ENCODE peak calls at places on chromosomes 11 and 22, in five cellular contexts. H, R, W, C and M are unnamed samples.

GRCh38 chr11:117221775-117222517 is 9.9 kb downstream of the PCSK7 start:
- DNase-seq in H (peak), R (peak), W (peak), C (no peak), M (no peak)

GRCh38 chr22:42303304-42304020 is 33.0 kb upstream of the TCF20 start:
- DNase-seq in H (no peak), R (no peak), W (no peak), C (no peak), M (no peak)

GRCh38 chr11:14414470-14415461 is 55.8 kb upstream of the RRAS2 start:
- DNase-seq in H (peak), R (peak), W (no peak), C (peak), M (peak)

GRCh38 chr22:33271390-33272161 is 213.4 kb upstream of the SYN3 start:
- DNase-seq in H (peak), R (peak), W (peak), C (peak), M (peak)

GRCh38 chr22:27866136-27867091 is 52.6 kb downstream of the PITPNB start:
- DNase-seq in H (peak), R (peak), W (peak), C (no peak), M (no peak)

GRCh38 chr11:116558504-116559252 is 214.1 kb downstream of the BUD13 start:
- DNase-seq in H (peak), R (peak), W (no peak), C (no peak), M (no peak)

GRCh38 chr11:76214186-76214585 is 7.9 kb upstream of the WNT11 start:
- DNase-seq in H (no peak), R (no peak), W (no peak), C (no peak), M (no peak)

GRCh38 chr22:43012390-43012789 is 2.6 kb downstream of the PACSIN2 start:
- DNase-seq in H (no peak), R (no peak), W (no peak), C (no peak), M (no peak)

GRCh38 chr11:37394236-37394870 is 796.3 kb upstream of the RAG2 start:
- DNase-seq in H (peak), R (no peak), W (no peak), C (no peak), M (no peak)

GRCh38 chr11:48028909-48029685 is 48.7 kb downstream of the PTPRJ start:
- DNase-seq in H (peak), R (peak), W (no peak), C (no peak), M (no peak)

GRCh38 chr22:37431811-37432707 is 4.8 kb upstream of the ELFN2 start:
- DNase-seq in H (peak), R (peak), W (no peak), C (no peak), M (no peak)

GRCh38 chr22:49549851-49550430 is 277.7 kb downstream of the BRD1 start:
- DNase-seq in H (no peak), R (no peak), W (no peak), C (no peak), M (no peak)

GRCh38 chr11:26905368-26905767 is 88.5 kb upstream of the FIBIN start:
- DNase-seq in H (peak), R (peak), W (no peak), C (no peak), M (no peak)

GRCh38 chr11:1165256-1166041 is 7.7 kb downstream of the MUC5AC start:
- DNase-seq in H (no peak), R (no peak), W (peak), C (peak), M (peak)

GRCh38 chr11:122711831-122712378 is 56.4 kb downstream of the UBASH3B start:
- DNase-seq in H (peak), R (no peak), W (no peak), C (no peak), M (no peak)

GRCh38 chr22:38260760-38261477 is 11.9 kb downstream of the TMEM184B start:
- DNase-seq in H (no peak), R (peak), W (no peak), C (no peak), M (no peak)

GRCh38 chr22:37320726-37321286 is 38.5 kb downstream of the CYTH4 start:
- DNase-seq in H (no peak), R (no peak), W (no peak), C (no peak), M (no peak)

GRCh38 chr11:75425422-75425821 is 7.6 kb downstream of the KLHL35 start:
- DNase-seq in H (no peak), R (no peak), W (no peak), C (no peak), M (no peak)

GRCh38 chr11:11478687-11479086 is 125.6 kb upstream of the CSNK2A3 start:
- DNase-seq in H (no peak), R (no peak), W (no peak), C (no peak), M (no peak)

GRCh38 chr11:62457474-62457873 is 38.6 kb downstream of the SCGB1A1 start:
- DNase-seq in H (no peak), R (no peak), W (no peak), C (no peak), M (no peak)

GRCh38 chr11:66325140-66325754 is 8.4 kb upstream of the CD248 start:
- DNase-seq in H (no peak), R (no peak), W (no peak), C (no peak), M (no peak)

GRCh38 chr11:115670538-115671200 is 166.5 kb upstream of the CADM1 start:
- DNase-seq in H (no peak), R (no peak), W (no peak), C (no peak), M (no peak)

GRCh38 chr22:38788417-38788816 is 5.5 kb downstream of the DNAL4 start:
- DNase-seq in H (peak), R (peak), W (peak), C (no peak), M (no peak)

GRCh38 chr11:88332851-88333250 is 4.7 kb downstream of the CTSC start:
- DNase-seq in H (peak), R (no peak), W (no peak), C (no peak), M (no peak)

GRCh38 chr11:43486141-43486540 is 127.4 kb downstream of the TTC17 start:
- DNase-seq in H (peak), R (peak), W (no peak), C (no peak), M (no peak)

GRCh38 chr11:57659669-57660068 is 2.1 kb downstream of the CLP1 start:
- DNase-seq in H (no peak), R (no peak), W (no peak), C (no peak), M (no peak)

GRCh38 chr11:73650400-73650799 is 4.0 kb downstream of the PLEKHB1 start:
- DNase-seq in H (no peak), R (no peak), W (no peak), C (no peak), M (no peak)

GRCh38 chr11:10455637-10456487 is 798 bp downstream of the AMPD3 start:
- DNase-seq in H (peak), R (peak), W (peak), C (peak), M (peak)

GRCh38 chr11:92911478-92911877 is 58.0 kb upstream of the MTNR1B start:
- DNase-seq in H (no peak), R (no peak), W (no peak), C (no peak), M (no peak)

GRCh38 chr22:26550498-26551033 is 38.3 kb upstream of the TFIP11 start:
- DNase-seq in H (peak), R (peak), W (no peak), C (no peak), M (no peak)

GRCh38 chr11:9665749-9666148 is 1.9 kb downstream of the SWAP70 start:
- DNase-seq in H (no peak), R (no peak), W (no peak), C (no peak), M (no peak)

GRCh38 chr22:47340851-47341436 is 578.5 kb downstream of the TBC1D22A start:
- DNase-seq in H (no peak), R (no peak), W (no peak), C (no peak), M (no peak)

GRCh38 chr11:33779849-33780528 is 5.7 kb upstream of the FBXO3 start:
- DNase-seq in H (peak), R (peak), W (no peak), C (no peak), M (no peak)

GRCh38 chr11:130828741-130829140 is 87.5 kb downstream of the SNX19 start:
- DNase-seq in H (no peak), R (no peak), W (no peak), C (no peak), M (no peak)

GRCh38 chr11:94838027-94838610 is 70.0 kb downstream of the AMOTL1 start:
- DNase-seq in H (no peak), R (no peak), W (no peak), C (no peak), M (no peak)

GRCh38 chr11:116851631-116852030 is 14.2 kb upstream of the APOA1 start:
- DNase-seq in H (no peak), R (no peak), W (no peak), C (no peak), M (no peak)

GRCh38 chr11:2929511-2929879 is 275 bp upstream of the PHLDA2 start:
- DNase-seq in H (peak), R (peak), W (peak), C (peak), M (peak)

GRCh38 chr11:118605116-118605867 is 2.1 kb upstream of the PHLDB1 start:
- DNase-seq in H (peak), R (peak), W (peak), C (no peak), M (no peak)

GRCh38 chr11:2792376-2793250 is 92.8 kb upstream of the KCNQ1OT1 start:
- DNase-seq in H (no peak), R (no peak), W (peak), C (no peak), M (no peak)

GRCh38 chr11:16604784-16605439 is 133.5 kb upstream of the C11orf58 start:
- DNase-seq in H (peak), R (peak), W (peak), C (peak), M (peak)

DNA sequence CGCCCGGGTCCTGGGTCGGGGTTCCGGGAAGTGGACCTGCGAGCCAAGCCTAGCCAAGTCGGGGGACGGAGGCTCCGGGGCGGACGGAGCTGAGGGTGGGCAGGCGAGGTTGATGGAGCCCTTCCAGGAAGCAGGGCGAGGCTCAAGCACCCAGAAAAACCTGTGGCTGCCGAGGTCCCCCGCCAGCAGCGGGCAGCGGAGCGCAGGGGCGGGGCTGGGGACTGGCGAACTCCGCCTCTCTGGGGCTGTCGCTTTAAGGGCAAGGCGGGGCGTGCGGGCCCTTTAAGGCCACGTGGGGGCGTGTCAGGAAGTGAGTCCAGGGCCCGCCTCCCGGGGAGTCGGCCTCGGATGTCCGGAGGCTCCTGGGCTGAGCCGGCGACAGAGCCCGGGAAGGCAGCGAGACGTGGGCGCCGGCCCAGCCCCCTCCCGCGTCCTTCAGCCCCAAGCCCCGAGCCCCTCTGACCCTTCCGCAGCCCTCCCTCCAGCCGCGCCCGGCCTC is at the start of gene SLC35C1:
- DNase-seq in H (peak), R (peak), W (peak), C (peak), M (peak)
- TF ChIP-seq CTCF in H (peak), R (peak), W (peak), C (peak), M (no peak)

DNA sequence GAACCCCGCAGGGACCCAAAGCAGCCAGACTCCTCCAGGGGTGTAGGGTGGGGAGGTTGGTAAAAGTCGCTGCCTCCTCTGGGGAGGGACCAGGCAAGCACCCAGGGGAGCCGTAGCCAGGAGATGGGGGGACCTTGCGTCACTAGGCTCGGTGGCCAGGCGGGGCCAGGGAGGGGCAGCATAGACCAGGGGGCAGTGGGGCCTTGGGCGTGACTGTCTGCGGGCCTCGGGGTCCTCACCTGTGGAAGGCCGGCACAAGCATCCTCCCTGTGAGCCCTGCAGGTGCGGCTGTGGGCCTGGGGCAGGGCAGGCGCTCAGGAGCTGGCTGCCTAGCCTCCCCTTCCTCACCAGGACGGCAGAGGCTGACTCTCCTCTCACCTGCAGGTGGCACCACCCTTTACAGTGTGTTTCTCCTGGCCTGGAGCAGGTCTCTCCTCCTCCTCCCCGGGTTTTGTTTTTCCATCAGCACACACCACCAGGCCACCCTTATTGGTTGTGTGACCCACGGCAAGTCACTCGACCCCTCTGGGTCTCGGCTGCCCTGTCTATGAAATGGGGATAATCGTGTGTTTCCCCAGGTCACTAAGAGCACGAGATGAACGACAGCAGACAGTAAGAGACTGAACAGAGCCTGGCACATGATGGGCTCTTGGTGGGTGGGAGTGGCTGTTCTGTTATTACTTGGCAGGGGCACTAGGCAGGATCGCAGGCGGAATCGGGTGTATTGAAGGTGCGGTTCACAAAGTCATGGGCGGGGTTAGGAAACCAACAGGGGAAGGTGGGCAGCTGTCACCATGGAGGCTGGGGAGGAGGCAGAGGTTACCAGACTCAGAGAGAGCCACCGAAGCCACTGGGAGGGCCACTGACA is 52.7 kb downstream of the FLRT1 start:
- DNase-seq in H (no peak), R (no peak), W (no peak), C (no peak), M (no peak)
- TF ChIP-seq CTCF in H (peak), R (no peak), W (no peak), C (peak), M (no peak)

DNA sequence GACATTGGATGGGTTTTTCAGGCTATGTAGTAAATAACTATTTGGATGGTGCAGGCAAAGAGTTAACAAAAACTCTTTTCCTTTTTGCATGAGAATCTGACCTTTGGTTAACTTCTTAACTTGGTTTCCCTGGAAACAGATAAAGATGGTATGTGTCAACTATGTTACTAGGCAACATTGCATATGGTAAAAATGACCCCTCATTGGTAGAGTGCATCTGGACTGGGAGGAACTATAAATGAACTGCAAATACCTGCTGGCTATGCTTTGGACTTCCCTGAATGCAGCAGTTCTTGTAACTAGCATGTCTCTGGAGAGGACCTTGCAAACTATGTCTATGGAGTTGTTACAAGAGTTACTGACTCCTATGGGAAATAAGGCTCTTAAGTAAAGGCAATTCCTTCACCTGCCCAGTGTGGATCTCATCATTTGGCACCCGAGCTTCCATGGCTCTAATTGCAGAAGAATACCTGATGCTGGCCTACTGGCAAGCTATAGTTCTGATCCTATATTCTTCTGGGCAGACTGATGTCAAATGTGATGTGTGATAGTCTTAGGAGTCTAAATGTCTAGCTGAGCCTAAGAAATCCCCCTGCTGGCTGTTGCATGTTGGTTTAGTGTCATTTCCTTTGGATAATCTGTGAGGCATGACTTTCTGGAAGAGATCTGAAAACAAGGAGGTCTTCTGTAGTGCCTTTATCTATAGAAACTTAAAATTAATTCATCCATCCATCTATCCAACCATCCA is 126.7 kb upstream of the MTMR2 start:
- DNase-seq in H (peak), R (peak), W (no peak), C (no peak), M (no peak)
- TF ChIP-seq CTCF in H (peak), R (no peak), W (no peak), C (no peak), M (no peak)

DNA sequence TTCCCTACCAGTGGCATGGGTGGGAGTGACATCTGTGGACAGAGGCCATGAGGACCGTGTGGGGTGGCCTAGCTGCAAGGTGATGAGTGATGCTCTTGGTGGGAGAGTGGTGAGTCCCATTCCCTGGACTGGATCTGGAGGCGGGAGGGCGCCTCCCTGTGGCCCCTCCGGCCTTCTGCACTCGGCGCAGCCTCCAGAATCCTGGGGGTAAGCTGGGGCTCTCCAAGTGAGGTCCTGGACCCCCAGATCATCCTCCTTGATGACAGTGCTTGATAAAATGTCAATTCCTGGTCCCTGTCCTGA is 32.3 kb upstream of the PRR5 start:
- DNase-seq in H (no peak), R (peak), W (no peak), C (no peak), M (no peak)
- TF ChIP-seq CTCF in H (peak), R (peak), W (no peak), C (no peak), M (no peak)

GRCh38 chr11:44950625-44951472 is at the start of gene TP53I11:
- DNase-seq in H (peak), R (peak), W (peak), C (peak), M (peak)
- TF ChIP-seq CTCF in H (peak), R (peak), W (peak), C (peak), M (no peak)